ENCODE peak calls at places on chromosomes 1 and 21, in nine cellular contexts. D is PC-3, R is A549, I is neural progenitor cell, V is IMR-90, Y is adipocyte, B is PC-9, F is mesendoderm, W is psoas muscle. P is an unnamed sample.

GRCh38 chr1:109385417-109385816 is 12.3 kb downstream of the SORT1 start:
- DNase-seq in D (no peak), R (no peak), I (no peak), V (no peak), Y (peak; percentile 55), B (no peak), F (no peak), W (no peak), P (no peak)

GRCh38 chr1:187621961-187622360 is 793.2 kb downstream of the PLA2G4A start:
- DNase-seq in D (peak; percentile 23), R (no peak), I (no peak), V (peak; percentile 37), Y (no peak), B (no peak), F (no peak), W (no peak), P (no peak)

GRCh38 chr1:172154571-172154970 is 265.9 kb upstream of the C1orf105 start:
- DNase-seq in D (peak; percentile 90), R (peak; percentile 28), I (no peak), V (peak; percentile 89), Y (peak; percentile 76), B (no peak), F (no peak), W (no peak), P (no peak)

GRCh38 chr1:151314137-151314875 is 12.9 kb downstream of the PI4KB start:
- DNase-seq in D (peak; percentile 81), R (no peak), I (no peak), V (peak; percentile 87), Y (peak; percentile 93), B (no peak), F (peak; percentile 37), W (peak; percentile 85), P (no peak)

GRCh38 chr1:241990040-241990439 is 8.9 kb downstream of the MAP1LC3C start:
- DNase-seq in D (peak; percentile 97), R (peak; percentile 88), I (no peak), V (peak; percentile 82), Y (peak; percentile 59), B (no peak), F (peak; percentile 91), W (peak; percentile 80), P (no peak)

GRCh38 chr1:7145947-7146346 is 360.7 kb downstream of the CAMTA1 start:
- DNase-seq in D (no peak), R (no peak), I (no peak), V (no peak), Y (no peak), B (no peak), F (no peak), W (no peak), P (no peak)

GRCh38 chr1:210600421-210601195 is 271.9 kb downstream of the HHAT start:
- DNase-seq in D (no peak), R (no peak), I (peak; percentile 25), V (peak; percentile 45), Y (peak; percentile 22), B (no peak), F (no peak), W (no peak), P (no peak)

GRCh38 chr1:46403916-46404315 is 9.8 kb downstream of the FAAH start:
- DNase-seq in D (no peak), R (no peak), I (no peak), V (no peak), Y (no peak), B (no peak), F (no peak), W (no peak), P (no peak)

GRCh38 chr1:151013518-151013917 is 5.3 kb downstream of the PRUNE1 start:
- DNase-seq in D (no peak), R (no peak), I (no peak), V (peak; percentile 63), Y (no peak), B (no peak), F (peak; percentile 49), W (no peak), P (no peak)

GRCh38 chr1:212271823-212272498 is 13.2 kb upstream of the PPP2R5A start:
- DNase-seq in D (no peak), R (no peak), I (no peak), V (no peak), Y (no peak), B (no peak), F (no peak), W (no peak), P (no peak)

GRCh38 chr1:107494061-107494460 is 353.2 kb downstream of the NTNG1 start:
- DNase-seq in D (no peak), R (no peak), I (no peak), V (no peak), Y (no peak), B (no peak), F (no peak), W (no peak), P (no peak)

GRCh38 chr1:112464501-112464900 is 44.3 kb upstream of the WNT2B start:
- DNase-seq in D (peak; percentile 32), R (no peak), I (no peak), V (no peak), Y (no peak), B (peak; percentile 96), F (peak; percentile 18), W (no peak), P (no peak)

GRCh38 chr21:18041012-18041411 is 203.6 kb upstream of the CHODL start:
- DNase-seq in D (peak; percentile 50), R (peak; percentile 0), I (peak; percentile 73), V (no peak), Y (no peak), B (no peak), F (peak; percentile 79), W (no peak), P (peak; percentile 45)

GRCh38 chr21:44919111-44919912 is 1.4 kb downstream of the ITGB2 start:
- DNase-seq in D (no peak), R (no peak), I (no peak), V (no peak), Y (no peak), B (no peak), F (no peak), W (peak; percentile 16), P (no peak)

GRCh38 chr1:97006044-97006676 is 284.6 kb downstream of the PTBP2 start:
- DNase-seq in D (peak; percentile 14), R (no peak), I (no peak), V (peak; percentile 84), Y (peak; percentile 65), B (no peak), F (no peak), W (no peak), P (no peak)

GRCh38 chr1:234570741-234571140 is 39.2 kb downstream of the IRF2BP2 start:
- DNase-seq in D (no peak), R (no peak), I (no peak), V (no peak), Y (no peak), B (no peak), F (no peak), W (no peak), P (no peak)
- H3K4me1 ChIP-seq in D (peaks cover 1% of the 10 kb centered on the region), R (peaks cover 14% of the 10 kb centered on the region), I (peaks cover 4% of the 10 kb centered on the region), V (peaks cover 3% of the 10 kb centered on the region), Y (peaks cover 22% of the 10 kb centered on the region), B (peaks cover 36% of the 10 kb centered on the region), F (peaks cover 4% of the 10 kb centered on the region), W (peaks cover 23% of the 10 kb centered on the region), P (peaks cover 17% of the 10 kb centered on the region)

DNA sequence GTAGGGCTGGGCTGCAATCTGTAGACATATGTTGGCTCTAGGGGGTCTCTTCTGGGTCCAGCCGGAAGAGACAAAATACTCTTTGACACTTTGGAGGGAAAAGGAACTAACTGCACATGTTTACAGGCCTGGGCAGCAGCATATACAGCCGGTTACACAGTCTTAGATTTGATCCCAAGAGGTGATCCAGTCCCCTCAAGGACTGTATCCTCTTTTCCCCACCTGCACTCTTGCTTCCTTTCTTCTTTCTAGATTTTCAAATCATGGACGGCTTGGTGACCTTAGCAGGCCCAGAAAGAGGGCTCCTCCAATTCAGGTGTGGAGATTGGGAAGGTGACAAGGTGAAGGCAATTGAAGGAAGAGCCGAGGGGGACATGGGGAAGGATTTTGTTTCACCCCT is 5.8 kb upstream of the BARHL2 start:
- DNase-seq in D (no peak), R (no peak), I (no peak), V (no peak), Y (no peak), B (no peak), F (no peak), W (no peak), P (no peak)
- H3K4me1 ChIP-seq in D (peaks cover 7% of the 10 kb centered on the region), R (no peaks in the 10 kb centered on the region), I (peaks cover 39% of the 10 kb centered on the region), V (peaks cover 1% of the 10 kb centered on the region), Y (peaks cover 28% of the 10 kb centered on the region), B (no peaks in the 10 kb centered on the region), F (peaks cover 6% of the 10 kb centered on the region), W (peaks cover 29% of the 10 kb centered on the region), P (peaks cover 1% of the 10 kb centered on the region)

GRCh38 chr1:156499194-156499702 is 1.3 kb downstream of the MEF2D start:
- DNase-seq in D (peak; percentile 27), R (peak; percentile 34), I (peak; percentile 55), V (no peak), Y (peak; percentile 52), B (peak; percentile 2), F (peak; percentile 67), W (no peak), P (peak; percentile 23)
- H3K4me1 ChIP-seq in D (peaks cover 59% of the 10 kb centered on the region), R (peaks cover 75% of the 10 kb centered on the region), I (peaks cover 30% of the 10 kb centered on the region), V (peaks cover 50% of the 10 kb centered on the region), Y (peaks cover 75% of the 10 kb centered on the region), B (peaks cover 42% of the 10 kb centered on the region), F (peaks cover 25% of the 10 kb centered on the region), W (peaks cover 65% of the 10 kb centered on the region), P (peaks cover 17% of the 10 kb centered on the region)

DNA sequence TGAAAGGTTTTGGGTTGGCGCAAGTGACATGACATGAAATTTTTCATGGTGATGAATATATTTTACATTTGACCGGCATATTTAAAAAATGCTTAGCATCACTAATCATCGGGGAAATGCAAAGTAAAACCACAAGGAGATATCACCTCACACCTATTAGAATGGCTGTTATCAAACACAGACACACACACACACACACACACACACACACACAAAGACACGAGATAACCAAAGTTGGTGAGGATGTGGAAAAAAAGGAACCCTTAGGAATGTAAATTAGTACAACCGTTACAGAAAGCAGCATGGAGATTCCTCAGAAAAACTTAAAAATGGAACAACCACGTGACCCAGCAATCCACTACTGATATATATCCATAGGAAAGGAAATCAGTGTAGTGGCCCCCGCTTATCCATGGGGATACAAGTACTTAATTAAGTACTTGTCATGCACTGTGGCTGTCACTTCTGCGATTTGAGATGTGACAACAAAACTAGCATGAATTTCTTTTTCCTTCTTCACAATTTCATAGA is 15.9 kb upstream of the PRELP start:
- DNase-seq in D (no peak), R (no peak), I (no peak), V (no peak), Y (no peak), B (no peak), F (peak; percentile 72), W (no peak), P (no peak)
- H3K4me1 ChIP-seq in D (no peaks in the 10 kb centered on the region), R (peaks cover 6% of the 10 kb centered on the region), I (peaks cover 40% of the 10 kb centered on the region), V (peaks cover 15% of the 10 kb centered on the region), Y (peaks cover 17% of the 10 kb centered on the region), B (peaks cover 23% of the 10 kb centered on the region), F (no peaks in the 10 kb centered on the region), W (no peaks in the 10 kb centered on the region), P (no peaks in the 10 kb centered on the region)

P was measured in HAP-1.